ENCODE peak calls at places on chromosomes 13 and 19, in six cellular contexts. H, J, R, O, U and P are unnamed samples.
A peak's percentile ranks its signal among the peaks of the same experiment; 100 is the strongest.

GRCh38 chr13:74288361-74288911 is 154.2 kb upstream of the KLF12 start:
- DNase-seq in H (peak; percentile 51), J (no peak), R (peak; percentile 49), O (peak; percentile 33), U (no peak), P (no peak)

GRCh38 chr13:110338441-110339101 is 31.5 kb downstream of the COL4A2 start:
- DNase-seq in H (peak; percentile 76), J (no peak), R (peak; percentile 51), O (no peak), U (peak; percentile 91), P (no peak)

GRCh38 chr19:19120308-19121156 is 17.7 kb downstream of the TMEM161A start:
- DNase-seq in H (peak; percentile 43), J (peak; percentile 42), R (peak; percentile 71), O (peak; percentile 68), U (peak; percentile 68), P (no peak)

GRCh38 chr13:34521166-34521565 is 420.9 kb upstream of the NBEA start:
- DNase-seq in H (no peak), J (no peak), R (no peak), O (no peak), U (no peak), P (no peak)

GRCh38 chr19:1283917-1284292 is 1.8 kb upstream of the EFNA2 start:
- DNase-seq in H (no peak), J (no peak), R (no peak), O (no peak), U (no peak), P (no peak)

GRCh38 chr19:369876-370275 is 25.3 kb upstream of the MIER2 start:
- DNase-seq in H (no peak), J (no peak), R (no peak), O (no peak), U (no peak), P (no peak)

GRCh38 chr13:101307181-101307701 is 109.1 kb downstream of the NALCN start:
- DNase-seq in H (no peak), J (no peak), R (no peak), O (no peak), U (peak; percentile 100), P (no peak)

GRCh38 chr13:67440240-67440639 is 210.1 kb upstream of the PCDH9 start:
- DNase-seq in H (no peak), J (no peak), R (no peak), O (no peak), U (no peak), P (no peak)

GRCh38 chr19:29526730-29527499 is 1.1 kb downstream of the VSTM2B start:
- DNase-seq in H (no peak), J (no peak), R (no peak), O (no peak), U (no peak), P (no peak)

GRCh38 chr19:581399-582111 is 8.1 kb upstream of the HCN2 start:
- DNase-seq in H (no peak), J (no peak), R (no peak), O (no peak), U (no peak), P (no peak)

GRCh38 chr13:52665325-52665724 is 12.7 kb downstream of the SUGT1 start:
- DNase-seq in H (no peak), J (no peak), R (no peak), O (no peak), U (peak; percentile 14), P (no peak)

GRCh38 chr19:39546599-39546998 is 6.6 kb upstream of the EID2 start:
- DNase-seq in H (no peak), J (no peak), R (no peak), O (no peak), U (no peak), P (no peak)

GRCh38 chr19:47790398-47790814 is 11.9 kb downstream of the SELENOW start:
- DNase-seq in H (peak; percentile 87), J (peak; percentile 89), R (peak; percentile 85), O (peak; percentile 85), U (peak; percentile 54), P (peak; percentile 90)

GRCh38 chr13:49858183-49858856 is 65.8 kb upstream of the KPNA3 start:
- DNase-seq in H (no peak), J (peak; percentile 75), R (peak; percentile 10), O (no peak), U (peak; percentile 99), P (no peak)

GRCh38 chr13:31773538-31773937 is 34.2 kb downstream of the RXFP2 start:
- DNase-seq in H (no peak), J (no peak), R (no peak), O (no peak), U (peak; percentile 85), P (no peak)

GRCh38 chr13:50149932-50150331 is 134.7 kb downstream of the KCNRG start:
- DNase-seq in H (peak; percentile 72), J (no peak), R (no peak), O (peak; percentile 86), U (no peak), P (no peak)

GRCh38 chr19:799076-799881 is 2.0 kb downstream of the PTBP1 start:
- DNase-seq in H (no peak), J (no peak), R (peak; percentile 37), O (no peak), U (peak; percentile 63), P (no peak)

GRCh38 chr19:38093587-38093986 is 130.4 kb downstream of the DPF1 start:
- DNase-seq in H (peak; percentile 77), J (no peak), R (no peak), O (no peak), U (no peak), P (no peak)

GRCh38 chr19:38100589-38100988 is 123.4 kb downstream of the DPF1 start:
- DNase-seq in H (no peak), J (no peak), R (no peak), O (no peak), U (no peak), P (no peak)

GRCh38 chr19:38093154-38093553 is 130.9 kb downstream of the DPF1 start:
- DNase-seq in H (no peak), J (no peak), R (no peak), O (no peak), U (no peak), P (no peak)

GRCh38 chr19:38099966-38100365 is 124.1 kb downstream of the DPF1 start:
- DNase-seq in H (no peak), J (no peak), R (no peak), O (no peak), U (no peak), P (no peak)

DNA sequence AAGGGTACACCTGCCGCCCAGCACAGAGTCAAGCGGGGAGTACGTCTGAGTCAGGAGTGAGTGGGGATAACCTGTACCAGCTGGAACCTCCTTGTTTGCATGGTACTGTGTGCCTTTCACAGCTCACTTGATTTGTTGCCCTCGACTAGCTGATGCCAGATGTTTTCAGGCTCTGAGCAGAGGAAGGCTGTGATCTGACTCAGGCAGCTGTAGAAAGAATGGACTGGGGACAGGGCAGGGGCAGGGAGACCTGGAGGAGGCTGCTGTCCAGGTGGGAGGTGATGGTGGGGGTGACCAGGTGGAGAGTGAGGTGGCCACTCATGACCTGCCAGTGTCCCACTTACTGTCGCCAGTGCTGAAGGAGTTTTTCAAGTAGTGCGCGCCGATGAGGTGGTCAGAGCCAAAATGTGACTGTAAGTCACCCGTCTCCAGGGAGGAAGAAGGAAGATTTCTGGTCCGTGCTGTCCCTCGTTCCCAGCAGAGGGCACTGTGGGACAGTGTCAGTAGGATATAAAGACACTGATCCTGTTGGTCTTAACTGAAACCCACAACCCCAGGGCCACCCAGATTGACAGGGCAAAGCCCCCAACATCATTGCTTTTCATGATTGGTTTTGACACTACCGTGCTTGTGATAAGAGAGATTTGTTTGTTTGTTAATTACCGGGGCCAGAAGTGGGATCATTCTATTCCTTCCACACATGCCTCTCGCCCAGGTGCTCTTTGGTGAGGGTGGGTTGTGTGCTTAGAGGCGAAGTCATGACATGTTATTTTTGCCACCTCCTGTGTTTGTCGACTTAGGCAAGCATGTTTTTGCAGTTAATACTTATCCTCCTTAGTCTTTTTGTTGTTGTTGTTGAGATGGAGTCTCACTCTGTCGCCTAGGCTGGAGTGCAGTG is 128.4 kb downstream of the DPF1 start:
- DNase-seq in H (peak; percentile 75), J (peak; percentile 75), R (peak; percentile 66), O (peak; percentile 77), U (peak; percentile 54), P (peak; percentile 78)
- TF ChIP-seq CTCF in H (peak; percentile 79), J (peak; percentile 64), R (peak; percentile 44), O (peak; percentile 62), U (peak; percentile 67), P (peak; percentile 70)

GRCh38 chr13:46172531-46172991 is 9.4 kb downstream of the LCP1 start:
- DNase-seq in H (no peak), J (no peak), R (peak; percentile 41), O (no peak), U (no peak), P (no peak)
- H3K4me1 ChIP-seq in H (no peaks in the 10 kb centered on the region), J (no peaks in the 10 kb centered on the region), R (no peaks in the 10 kb centered on the region), O (no peaks in the 10 kb centered on the region), U (no peaks in the 10 kb centered on the region), P (peaks cover 76% of the 10 kb centered on the region)

GRCh38 chr19:16573296-16573695 is 1.1 kb upstream of the SLC35E1 start:
- DNase-seq in H (no peak), J (no peak), R (no peak), O (no peak), U (no peak), P (peak; percentile 25)
- H3K4me3 ChIP-seq in H (peak overlapping the region; percentile 73), J (peak overlapping the region; percentile 67), R (peak overlapping the region; percentile 93), O (peak overlapping the region; percentile 95), U (peak overlapping the region; percentile 94), P (peak overlapping the region; percentile 73)

GRCh38 chr13:22240716-22241115 is 569.8 kb downstream of the FGF9 start:
- DNase-seq in H (no peak), J (no peak), R (no peak), O (no peak), U (no peak), P (no peak)
- TF ChIP-seq CTCF in H (no peak), J (no peak), R (no peak), O (no peak), U (no peak), P (no peak)